ENCODE peak calls at places on chromosomes 3 and 15, in seven cellular contexts. S, H, K, O, Z, P and D are unnamed samples.

GRCh38 chr3:182182531-182182968 is 470.8 kb downstream of the SOX2 start:
- DNase-seq in K (no peak), S (no peak), P (no peak), Z (no peak), O (no peak), H (no peak), D (no peak)

GRCh38 chr3:147832611-147833010 is 423.4 kb downstream of the ZIC1 start:
- DNase-seq in P (no peak), O (no peak), S (no peak), K (no peak), Z (no peak), H (no peak), D (no peak)

GRCh38 chr3:27696906-27697305 is 25.2 kb downstream of the EOMES start:
- DNase-seq in O (no peak), Z (no peak), K (no peak), H (no peak), S (peak; percentile 43), P (no peak), D (no peak)

GRCh38 chr3:105427332-105427731 is 60.6 kb downstream of the ALCAM start:
- DNase-seq in O (no peak), S (no peak), Z (no peak), K (no peak), P (no peak), H (no peak), D (no peak)

GRCh38 chr3:10106919-10107318 is 1.1 kb downstream of the FANCD2OS start:
- DNase-seq in S (no peak), Z (no peak), H (no peak), P (no peak), K (no peak), O (no peak), D (no peak)

GRCh38 chr3:127556565-127556964 is 34.0 kb downstream of the TPRA1 start:
- DNase-seq in H (no peak), O (no peak), K (no peak), P (no peak), Z (no peak), S (no peak), D (no peak)

GRCh38 chr3:85081191-85081895 is 122.6 kb downstream of the CADM2 start:
- DNase-seq in K (no peak), S (peak; percentile 8), Z (no peak), H (no peak), O (no peak), P (no peak), D (no peak)

GRCh38 chr15:61339526-61339925 is 110.4 kb upstream of the RORA start:
- DNase-seq in H (no peak), P (no peak), O (no peak), K (no peak), S (no peak), Z (no peak), D (no peak)

GRCh38 chr15:47412802-47413201 is 304.5 kb upstream of the SEMA6D start:
- DNase-seq in S (no peak), Z (no peak), O (no peak), P (no peak), H (no peak), K (no peak), D (no peak)

GRCh38 chr3:74756586-74756985 is 142.1 kb upstream of the CNTN3 start:
- DNase-seq in Z (no peak), O (no peak), K (no peak), H (no peak), S (no peak), P (no peak), D (no peak)

GRCh38 chr3:127289646-127290575 is 2.1 kb upstream of the PRR20G start:
- DNase-seq in O (no peak), P (no peak), H (no peak), S (no peak), Z (no peak), K (no peak), D (no peak)

GRCh38 chr3:41200669-41201021 is 1.3 kb downstream of the CTNNB1 start:
- DNase-seq in K (no peak), Z (no peak), P (no peak), O (no peak), S (peak; percentile 57), H (no peak), D (peak; percentile 22)

GRCh38 chr3:45180051-45180450 is 33.9 kb upstream of the CDCP1 start:
- DNase-seq in H (no peak), K (no peak), S (peak; percentile 63), O (no peak), P (no peak), Z (no peak), D (no peak)

GRCh38 chr3:136070334-136070733 is 104.8 kb downstream of the PPP2R3A start:
- DNase-seq in H (no peak), Z (no peak), O (no peak), P (no peak), S (peak; percentile 87), K (no peak), D (no peak)

GRCh38 chr3:53250881-53251605 is 4.8 kb downstream of the TKT start:
- DNase-seq in P (no peak), S (peak; percentile 13), Z (no peak), O (no peak), K (no peak), H (no peak), D (no peak)

GRCh38 chr15:69290346-69291164 is 8.2 kb upstream of the PAQR5 start:
- DNase-seq in K (no peak), P (no peak), Z (no peak), S (peak; percentile 69), H (no peak), O (no peak), D (no peak)

GRCh38 chr3:14845180-14845579 is 26.4 kb downstream of the FGD5 start:
- DNase-seq in H (no peak), S (no peak), O (no peak), K (peak; percentile 9), P (no peak), Z (no peak), D (no peak)

GRCh38 chr3:49805367-49805782 is 2.3 kb downstream of the INKA1 start:
- DNase-seq in K (peak; percentile 94), O (peak; percentile 83), Z (no peak), S (peak; percentile 96), P (no peak), H (no peak), D (no peak)

GRCh38 chr3:179660872-179661271 is 8.0 kb downstream of the USP13 start:
- DNase-seq in Z (no peak), K (no peak), P (no peak), H (no peak), O (no peak), S (no peak), D (no peak)
- TF ChIP-seq CTCF in Z (no peak), K (no peak), P (no peak), H (no peak), O (no peak), S (no peak), D (no peak)

GRCh38 chr3:133777807-133778568 is 27.6 kb upstream of the SRPRB start:
- DNase-seq in K (no peak), P (no peak), Z (no peak), O (no peak), S (no peak), H (no peak), D (no peak)

GRCh38 chr3:133775835-133776234 is 29.6 kb downstream of the TF start:
- DNase-seq in K (no peak), H (no peak), O (no peak), P (no peak), S (no peak), Z (no peak), D (no peak)

GRCh38 chr3:133779626-133780203 is 25.9 kb upstream of the SRPRB start:
- DNase-seq in S (no peak), Z (no peak), K (no peak), P (no peak), H (no peak), O (no peak), D (no peak)

GRCh38 chr3:133775309-133775708 is 29.1 kb downstream of the TF start:
- DNase-seq in P (no peak), K (no peak), S (no peak), Z (no peak), H (no peak), O (no peak), D (no peak)

GRCh38 chr3:133776794-133777438 is 28.7 kb upstream of the SRPRB start:
- DNase-seq in S (no peak), Z (no peak), H (no peak), P (no peak), O (no peak), K (no peak), D (no peak)
- TF ChIP-seq CTCF in S (no peak), Z (no peak), H (peak; percentile 6), P (no peak), O (no peak), K (no peak), D (no peak)

DNA sequence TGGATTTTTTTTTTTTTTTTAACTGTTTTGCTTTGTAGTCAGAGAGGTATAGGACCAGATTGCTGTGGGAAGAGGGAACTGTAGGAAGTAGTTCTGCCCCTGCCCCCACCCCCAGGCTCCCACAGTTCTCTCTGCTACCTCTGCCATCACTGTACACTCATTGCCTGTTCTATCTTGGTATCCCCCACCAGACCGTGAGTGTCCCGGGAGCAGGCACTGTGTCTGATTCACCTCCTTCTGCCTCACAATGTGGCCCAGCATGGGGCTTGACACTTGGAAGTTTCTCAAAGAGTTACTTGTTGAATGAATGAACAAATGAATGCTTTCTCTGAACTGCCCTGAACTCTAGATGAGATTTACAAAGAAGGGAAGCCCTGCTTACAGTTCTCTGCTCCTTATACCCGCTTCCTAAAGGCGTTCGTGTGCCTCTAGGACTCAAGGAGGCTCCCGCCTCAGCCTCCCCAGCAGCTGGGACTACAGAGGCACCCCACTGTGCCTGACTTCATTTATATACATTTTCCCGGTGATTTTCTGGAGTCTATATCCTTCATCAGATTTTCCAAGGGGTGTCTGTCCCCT is 27.1 kb upstream of the PIK3CB start:
- DNase-seq in S (peak; percentile 76), O (no peak), K (no peak), H (no peak), Z (no peak), P (no peak), D (no peak)
- TF ChIP-seq CTCF in S (no peak), O (no peak), K (no peak), H (no peak), Z (no peak), P (no peak), D (no peak)

GRCh38 chr3:86787091-86787490 is 203.9 kb downstream of the VGLL3 start:
- DNase-seq in O (no peak), H (no peak), P (no peak), Z (no peak), S (peak; percentile 85), K (no peak), D (no peak)

GRCh38 chr3:86782271-86782670 is 208.7 kb downstream of the VGLL3 start:
- DNase-seq in O (no peak), K (no peak), P (no peak), S (peak; percentile 14), H (no peak), Z (no peak), D (no peak)

GRCh38 chr3:86782860-86783259 is 208.1 kb downstream of the VGLL3 start:
- DNase-seq in K (no peak), H (no peak), S (no peak), Z (no peak), P (no peak), O (no peak), D (no peak)

GRCh38 chr3:86788371-86788770 is 202.6 kb downstream of the VGLL3 start:
- DNase-seq in H (no peak), Z (no peak), P (no peak), O (no peak), K (no peak), S (peak; percentile 59), D (no peak)

DNA sequence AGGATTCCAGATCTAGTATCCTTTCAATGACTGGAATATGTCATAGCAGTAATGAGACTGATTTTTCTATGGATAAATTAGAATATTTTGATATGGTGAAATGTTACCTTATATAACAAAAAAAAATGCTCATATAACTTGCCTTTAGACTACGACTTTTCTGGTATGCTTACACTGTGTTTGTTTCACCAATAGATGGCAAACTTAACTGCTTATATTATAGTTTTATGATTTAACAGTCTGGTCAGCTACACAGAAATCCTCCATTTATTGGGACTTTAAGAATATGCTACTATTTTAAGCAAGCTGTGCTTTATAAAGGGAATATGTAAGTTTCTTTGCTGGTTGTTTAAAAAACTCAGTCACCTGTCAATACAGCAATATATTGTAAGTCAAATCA is 205.6 kb downstream of the VGLL3 start:
- DNase-seq in H (no peak), Z (no peak), K (no peak), S (peak; percentile 71), O (no peak), P (no peak), D (no peak)
- TF ChIP-seq CTCF in H (no peak), Z (no peak), K (no peak), S (peak; percentile 41), O (no peak), P (peak; percentile 25), D (no peak)